ENCODE peak calls at places on chromosomes 5 and 9, in seven cellular contexts. One of them, this sample, is unnamed.

GRCh38 chr5:80745490-80745889 is 90.7 kb upstream of the DHFR start:
- DNase-seq in CD4-positive, alpha-beta T cell: no peak
- DNase-seq in GM23338: no peak
- DNase-seq in thoracic aorta: no peak
- DNase-seq in RWPE1: peak; percentile 74
- DNase-seq in pancreas: no peak
- DNase-seq in IMR-90: peak; percentile 67
- DNase-seq in this sample: no peak

GRCh38 chr5:177457239-177458121 is 10.9 kb downstream of the PRR7 start:
- DNase-seq in GM23338: peak; percentile 100
- DNase-seq in pancreas: no peak
- DNase-seq in thoracic aorta: peak; percentile 80
- DNase-seq in IMR-90: peak; percentile 97
- DNase-seq in RWPE1: peak; percentile 99
- DNase-seq in CD4-positive, alpha-beta T cell: no peak
- DNase-seq in this sample: peak; percentile 87

GRCh38 chr5:92019376-92019990 is 636.4 kb upstream of the ARRDC3 start:
- DNase-seq in CD4-positive, alpha-beta T cell: no peak
- DNase-seq in GM23338: no peak
- DNase-seq in IMR-90: peak; percentile 30
- DNase-seq in thoracic aorta: no peak
- DNase-seq in RWPE1: peak; percentile 48
- DNase-seq in pancreas: no peak
- DNase-seq in this sample: peak; percentile 16

GRCh38 chr5:163846512-163846911 is 341.1 kb downstream of the MAT2B start:
- DNase-seq in pancreas: no peak
- DNase-seq in thoracic aorta: no peak
- DNase-seq in IMR-90: peak; percentile 72
- DNase-seq in GM23338: no peak
- DNase-seq in RWPE1: peak; percentile 3
- DNase-seq in CD4-positive, alpha-beta T cell: no peak
- DNase-seq in this sample: peak; percentile 8

GRCh38 chr5:157523976-157524375 is 51.6 kb downstream of the ADAM19 start:
- DNase-seq in CD4-positive, alpha-beta T cell: no peak
- DNase-seq in IMR-90: no peak
- DNase-seq in RWPE1: no peak
- DNase-seq in GM23338: no peak
- DNase-seq in thoracic aorta: no peak
- DNase-seq in pancreas: no peak
- DNase-seq in this sample: no peak

GRCh38 chr9:107637421-107638420 is 148.2 kb upstream of the KLF4 start:
- DNase-seq in CD4-positive, alpha-beta T cell: no peak
- DNase-seq in RWPE1: peak; percentile 84
- DNase-seq in thoracic aorta: peak; percentile 91
- DNase-seq in GM23338: peak; percentile 80
- DNase-seq in IMR-90: peak; percentile 98
- DNase-seq in pancreas: peak; percentile 74
- DNase-seq in this sample: no peak

GRCh38 chr9:81626511-81626910 is 62.8 kb downstream of the TLE1 start:
- DNase-seq in IMR-90: peak; percentile 75
- DNase-seq in pancreas: no peak
- DNase-seq in thoracic aorta: no peak
- DNase-seq in GM23338: no peak
- DNase-seq in CD4-positive, alpha-beta T cell: no peak
- DNase-seq in RWPE1: peak; percentile 97
- DNase-seq in this sample: peak; percentile 78

GRCh38 chr9:71121275-71122168 is at the start of gene TRPM3:
- DNase-seq in RWPE1: no peak
- DNase-seq in pancreas: no peak
- DNase-seq in IMR-90: no peak
- DNase-seq in GM23338: peak; percentile 89
- DNase-seq in thoracic aorta: no peak
- DNase-seq in CD4-positive, alpha-beta T cell: no peak
- DNase-seq in this sample: no peak

GRCh38 chr9:115262952-115263351 is 145.0 kb upstream of the TNC start:
- DNase-seq in IMR-90: peak; percentile 6
- DNase-seq in RWPE1: peak; percentile 68
- DNase-seq in CD4-positive, alpha-beta T cell: no peak
- DNase-seq in thoracic aorta: no peak
- DNase-seq in GM23338: no peak
- DNase-seq in pancreas: no peak
- DNase-seq in this sample: no peak

GRCh38 chr5:157592594-157592993 is 17.0 kb upstream of the ADAM19 start:
- DNase-seq in GM23338: no peak
- DNase-seq in RWPE1: no peak
- DNase-seq in CD4-positive, alpha-beta T cell: no peak
- DNase-seq in pancreas: no peak
- DNase-seq in thoracic aorta: no peak
- DNase-seq in IMR-90: no peak
- DNase-seq in this sample: no peak

GRCh38 chr9:136110082-136111061 is 8.3 kb downstream of the TMEM250 start:
- DNase-seq in GM23338: peak; percentile 62
- DNase-seq in CD4-positive, alpha-beta T cell: no peak
- DNase-seq in IMR-90: peak; percentile 15
- DNase-seq in thoracic aorta: no peak
- DNase-seq in pancreas: no peak
- DNase-seq in RWPE1: no peak
- DNase-seq in this sample: no peak

GRCh38 chr5:122880170-122880689 is 34.8 kb downstream of the SNX24 start:
- DNase-seq in GM23338: no peak
- DNase-seq in thoracic aorta: no peak
- DNase-seq in pancreas: no peak
- DNase-seq in RWPE1: no peak
- DNase-seq in CD4-positive, alpha-beta T cell: no peak
- DNase-seq in IMR-90: no peak
- DNase-seq in this sample: no peak

GRCh38 chr5:148976569-148977321 is 86.1 kb downstream of the SH3TC2 start:
- DNase-seq in pancreas: no peak
- DNase-seq in thoracic aorta: no peak
- DNase-seq in GM23338: peak; percentile 32
- DNase-seq in IMR-90: peak; percentile 48
- DNase-seq in RWPE1: no peak
- DNase-seq in CD4-positive, alpha-beta T cell: no peak
- DNase-seq in this sample: no peak

GRCh38 chr5:32042571-32042970 is 131.5 kb downstream of the GOLPH3 start:
- DNase-seq in GM23338: no peak
- DNase-seq in RWPE1: peak; percentile 57
- DNase-seq in pancreas: no peak
- DNase-seq in IMR-90: no peak
- DNase-seq in CD4-positive, alpha-beta T cell: no peak
- DNase-seq in thoracic aorta: no peak
- DNase-seq in this sample: no peak

GRCh38 chr9:91495450-91495849 is 71.8 kb upstream of the NFIL3 start:
- DNase-seq in thoracic aorta: no peak
- DNase-seq in IMR-90: peak; percentile 98
- DNase-seq in CD4-positive, alpha-beta T cell: no peak
- DNase-seq in pancreas: no peak
- DNase-seq in RWPE1: peak; percentile 55
- DNase-seq in GM23338: no peak
- DNase-seq in this sample: peak; percentile 36

GRCh38 chr5:173953528-173954090 is 35.4 kb upstream of the C5orf47 start:
- DNase-seq in thoracic aorta: no peak
- DNase-seq in pancreas: no peak
- DNase-seq in CD4-positive, alpha-beta T cell: no peak
- DNase-seq in GM23338: no peak
- DNase-seq in IMR-90: peak; percentile 87
- DNase-seq in RWPE1: no peak
- DNase-seq in this sample: no peak

GRCh38 chr5:114360816-114361723 is 800 bp upstream of the KCNN2 start:
- DNase-seq in pancreas: peak; percentile 81
- DNase-seq in thoracic aorta: no peak
- DNase-seq in CD4-positive, alpha-beta T cell: no peak
- DNase-seq in IMR-90: peak; percentile 35
- DNase-seq in RWPE1: peak; percentile 11
- DNase-seq in GM23338: peak; percentile 89
- DNase-seq in this sample: no peak

GRCh38 chr5:61182449-61182848 is 20.2 kb upstream of the SMIM15 start:
- DNase-seq in pancreas: no peak
- DNase-seq in GM23338: no peak
- DNase-seq in thoracic aorta: no peak
- DNase-seq in IMR-90: peak; percentile 4
- DNase-seq in CD4-positive, alpha-beta T cell: no peak
- DNase-seq in RWPE1: no peak
- DNase-seq in this sample: no peak

GRCh38 chr9:138042640-138043039 is 165.1 kb downstream of the CACNA1B start:
- DNase-seq in pancreas: no peak
- DNase-seq in GM23338: no peak
- DNase-seq in RWPE1: no peak
- DNase-seq in CD4-positive, alpha-beta T cell: no peak
- DNase-seq in thoracic aorta: no peak
- DNase-seq in IMR-90: no peak
- DNase-seq in this sample: no peak

GRCh38 chr9:99807276-99807852 is 14.3 kb upstream of the NR4A3 start:
- DNase-seq in CD4-positive, alpha-beta T cell: peak; percentile 53
- DNase-seq in RWPE1: peak; percentile 94
- DNase-seq in IMR-90: peak; percentile 59
- DNase-seq in pancreas: peak; percentile 79
- DNase-seq in GM23338: peak; percentile 86
- DNase-seq in thoracic aorta: peak; percentile 28
- DNase-seq in this sample: no peak

GRCh38 chr5:34775886-34776285 is 63.1 kb upstream of the TTC23L start:
- DNase-seq in IMR-90: no peak
- DNase-seq in thoracic aorta: no peak
- DNase-seq in CD4-positive, alpha-beta T cell: no peak
- DNase-seq in GM23338: no peak
- DNase-seq in RWPE1: no peak
- DNase-seq in pancreas: no peak
- DNase-seq in this sample: no peak

GRCh38 chr5:115584501-115584900 is 17.8 kb downstream of the TICAM2 start:
- DNase-seq in pancreas: no peak
- DNase-seq in RWPE1: no peak
- DNase-seq in IMR-90: no peak
- DNase-seq in CD4-positive, alpha-beta T cell: no peak
- DNase-seq in thoracic aorta: no peak
- DNase-seq in GM23338: no peak
- DNase-seq in this sample: no peak

GRCh38 chr5:115586525-115587146 is 15.6 kb downstream of the TICAM2 start:
- DNase-seq in IMR-90: peak; percentile 54
- DNase-seq in RWPE1: peak; percentile 41
- DNase-seq in GM23338: peak; percentile 41
- DNase-seq in pancreas: no peak
- DNase-seq in thoracic aorta: no peak
- DNase-seq in CD4-positive, alpha-beta T cell: no peak
- DNase-seq in this sample: no peak

GRCh38 chr5:115585265-115585664 is 17.0 kb downstream of the TICAM2 start:
- DNase-seq in pancreas: no peak
- DNase-seq in IMR-90: peak; percentile 55
- DNase-seq in thoracic aorta: no peak
- DNase-seq in GM23338: no peak
- DNase-seq in CD4-positive, alpha-beta T cell: no peak
- DNase-seq in RWPE1: no peak
- DNase-seq in this sample: no peak

GRCh38 chr5:115589043-115589442 is 13.2 kb downstream of the TICAM2 start:
- DNase-seq in GM23338: no peak
- DNase-seq in IMR-90: no peak
- DNase-seq in CD4-positive, alpha-beta T cell: no peak
- DNase-seq in pancreas: no peak
- DNase-seq in thoracic aorta: no peak
- DNase-seq in RWPE1: no peak
- DNase-seq in this sample: no peak

GRCh38 chr5:115588640-115589039 is 13.6 kb downstream of the TICAM2 start:
- DNase-seq in pancreas: no peak
- DNase-seq in RWPE1: no peak
- DNase-seq in GM23338: no peak
- DNase-seq in thoracic aorta: no peak
- DNase-seq in IMR-90: no peak
- DNase-seq in CD4-positive, alpha-beta T cell: no peak
- DNase-seq in this sample: no peak
- H3K27ac ChIP-seq in pancreas: no peak overlapping the region
- H3K27ac ChIP-seq in RWPE1: no peak overlapping the region
- H3K27ac ChIP-seq in GM23338: no peak overlapping the region
- H3K27ac ChIP-seq in thoracic aorta: no peak overlapping the region
- H3K27ac ChIP-seq in IMR-90: no peak overlapping the region
- H3K27ac ChIP-seq in CD4-positive, alpha-beta T cell: no peak overlapping the region
- H3K27ac ChIP-seq in this sample: no peak overlapping the region

DNA sequence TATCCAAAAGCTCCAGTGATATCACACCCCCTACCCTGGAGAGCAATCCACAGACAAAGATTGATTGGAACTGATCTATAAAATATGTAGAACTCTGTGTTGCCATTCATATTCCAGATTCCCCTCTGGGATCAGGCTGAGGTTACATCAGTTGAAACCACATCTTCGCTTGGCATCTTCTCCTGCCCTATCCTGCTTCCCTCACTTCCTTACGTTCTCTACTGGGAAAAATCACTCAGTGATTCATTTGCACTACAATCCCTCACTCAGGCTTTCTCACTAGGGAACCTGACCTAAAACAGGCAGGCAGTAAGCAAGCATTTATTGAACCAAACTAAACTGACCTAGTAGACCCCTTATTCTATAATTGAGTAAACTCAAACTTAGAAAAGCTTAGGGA is 111.7 kb downstream of the ESM1 start:
- DNase-seq in GM23338: no peak
- DNase-seq in thoracic aorta: no peak
- DNase-seq in IMR-90: no peak
- DNase-seq in RWPE1: no peak
- DNase-seq in pancreas: no peak
- DNase-seq in CD4-positive, alpha-beta T cell: no peak
- DNase-seq in this sample: no peak
- H3K27ac ChIP-seq in GM23338: no peak overlapping the region
- H3K27ac ChIP-seq in thoracic aorta: no peak overlapping the region
- H3K27ac ChIP-seq in IMR-90: no peak overlapping the region
- H3K27ac ChIP-seq in RWPE1: no peak overlapping the region
- H3K27ac ChIP-seq in pancreas: peak overlapping the region; percentile 56
- H3K27ac ChIP-seq in CD4-positive, alpha-beta T cell: no peak overlapping the region
- H3K27ac ChIP-seq in this sample: no peak overlapping the region

DNA sequence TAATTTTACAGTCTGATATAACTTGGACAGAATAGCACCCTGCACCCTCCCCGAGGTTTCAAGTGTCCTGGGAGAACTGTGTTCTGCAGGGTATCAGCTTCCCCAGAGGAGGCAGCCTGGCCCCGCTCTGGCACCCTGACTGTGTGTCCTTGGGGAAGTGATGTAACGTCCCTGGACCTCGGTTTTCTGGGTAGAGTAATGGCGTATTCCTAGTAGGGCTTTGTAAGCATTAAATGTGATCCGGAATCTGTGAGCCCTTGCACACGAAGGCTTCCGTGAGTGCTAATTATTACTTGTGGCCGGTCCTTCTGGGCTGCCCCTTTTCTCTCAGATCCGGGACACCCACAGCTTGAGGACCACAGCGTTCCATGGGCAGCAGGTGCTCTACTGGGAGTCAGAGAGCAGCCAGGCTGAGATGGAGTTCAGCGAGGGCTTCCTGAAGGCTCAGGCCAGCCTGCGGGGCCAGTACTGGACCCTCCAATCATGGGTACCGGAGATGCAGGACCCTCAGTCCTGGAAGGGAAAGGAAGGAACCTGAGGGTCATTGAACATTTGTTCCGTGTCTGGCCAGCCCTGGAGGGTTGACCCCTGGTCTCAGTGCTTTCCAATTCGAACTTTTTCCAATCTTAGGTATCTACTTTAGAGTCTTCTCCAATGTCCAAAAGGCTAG is 1.0 kb upstream of the CACFD1 start:
- DNase-seq in thoracic aorta: no peak
- DNase-seq in IMR-90: no peak
- DNase-seq in RWPE1: no peak
- DNase-seq in CD4-positive, alpha-beta T cell: no peak
- DNase-seq in GM23338: no peak
- DNase-seq in pancreas: no peak
- DNase-seq in this sample: no peak
- H3K27ac ChIP-seq in thoracic aorta: peak overlapping the region; percentile 95
- H3K27ac ChIP-seq in IMR-90: no peak overlapping the region
- H3K27ac ChIP-seq in RWPE1: peak overlapping the region; percentile 91
- H3K27ac ChIP-seq in CD4-positive, alpha-beta T cell: peak overlapping the region; percentile 82
- H3K27ac ChIP-seq in GM23338: no peak overlapping the region
- H3K27ac ChIP-seq in pancreas: no peak overlapping the region
- H3K27ac ChIP-seq in this sample: no peak overlapping the region

GRCh38 chr5:112635771-112636170 is 101.9 kb upstream of the APC start:
- DNase-seq in GM23338: no peak
- DNase-seq in CD4-positive, alpha-beta T cell: no peak
- DNase-seq in RWPE1: no peak
- DNase-seq in IMR-90: no peak
- DNase-seq in pancreas: no peak
- DNase-seq in thoracic aorta: no peak
- DNase-seq in this sample: no peak
- H3K27ac ChIP-seq in GM23338: no peak overlapping the region
- H3K27ac ChIP-seq in CD4-positive, alpha-beta T cell: no peak overlapping the region
- H3K27ac ChIP-seq in RWPE1: no peak overlapping the region
- H3K27ac ChIP-seq in IMR-90: no peak overlapping the region
- H3K27ac ChIP-seq in pancreas: no peak overlapping the region
- H3K27ac ChIP-seq in thoracic aorta: no peak overlapping the region
- H3K27ac ChIP-seq in this sample: no peak overlapping the region

This sample was measured in epithelial cell of prostate.